ENCODE peak calls at places on chromosomes 7 and 10, in seven cellular contexts. One of them, this sample, is unnamed.

GRCh38 chr10:77321868-77322267 is 315.7 kb downstream of the KCNMA1 start:
- DNase-seq in amygdala: no peak
- DNase-seq in activated naive CD4-positive, alpha-beta T cell: no peak
- DNase-seq in astrocyte of the cerebellum: no peak
- DNase-seq in NAMALWA: no peak
- DNase-seq in HS-27A: no peak
- DNase-seq in HuH-7.5: no peak
- DNase-seq in this sample: no peak

GRCh38 chr10:82266438-82266837 is 391.4 kb downstream of the NRG3 start:
- DNase-seq in amygdala: no peak
- DNase-seq in activated naive CD4-positive, alpha-beta T cell: no peak
- DNase-seq in astrocyte of the cerebellum: peak; percentile 28
- DNase-seq in NAMALWA: no peak
- DNase-seq in HS-27A: no peak
- DNase-seq in HuH-7.5: no peak
- DNase-seq in this sample: no peak

GRCh38 chr7:41730668-41731067 is 27.8 kb upstream of the INHBA start:
- DNase-seq in amygdala: no peak
- DNase-seq in activated naive CD4-positive, alpha-beta T cell: no peak
- DNase-seq in astrocyte of the cerebellum: no peak
- DNase-seq in NAMALWA: no peak
- DNase-seq in HS-27A: no peak
- DNase-seq in HuH-7.5: no peak
- DNase-seq in this sample: no peak

GRCh38 chr7:134845461-134845860 is 66.0 kb downstream of the CALD1 start:
- DNase-seq in amygdala: no peak
- DNase-seq in activated naive CD4-positive, alpha-beta T cell: no peak
- DNase-seq in astrocyte of the cerebellum: no peak
- DNase-seq in NAMALWA: peak; percentile 46
- DNase-seq in HS-27A: no peak
- DNase-seq in HuH-7.5: peak; percentile 42
- DNase-seq in this sample: no peak

GRCh38 chr7:22864301-22864700 is 41.7 kb upstream of the TOMM7 start:
- DNase-seq in amygdala: no peak
- DNase-seq in activated naive CD4-positive, alpha-beta T cell: no peak
- DNase-seq in astrocyte of the cerebellum: no peak
- DNase-seq in NAMALWA: no peak
- DNase-seq in HS-27A: no peak
- DNase-seq in HuH-7.5: no peak
- DNase-seq in this sample: no peak

GRCh38 chr7:30285531-30286284 is 1.3 kb downstream of the ZNRF2 start:
- DNase-seq in amygdala: peak; percentile 43
- DNase-seq in activated naive CD4-positive, alpha-beta T cell: peak; percentile 7
- DNase-seq in astrocyte of the cerebellum: peak; percentile 19
- DNase-seq in NAMALWA: peak; percentile 90
- DNase-seq in HS-27A: no peak
- DNase-seq in HuH-7.5: no peak
- DNase-seq in this sample: no peak

GRCh38 chr10:58621379-58622077 is 108.9 kb downstream of the BICC1 start:
- DNase-seq in amygdala: no peak
- DNase-seq in activated naive CD4-positive, alpha-beta T cell: no peak
- DNase-seq in astrocyte of the cerebellum: no peak
- DNase-seq in NAMALWA: no peak
- DNase-seq in HS-27A: no peak
- DNase-seq in HuH-7.5: no peak
- DNase-seq in this sample: no peak

GRCh38 chr7:141974831-141975230 is 1.3 kb upstream of the TAS2R38 start:
- DNase-seq in amygdala: no peak
- DNase-seq in activated naive CD4-positive, alpha-beta T cell: no peak
- DNase-seq in astrocyte of the cerebellum: no peak
- DNase-seq in NAMALWA: peak; percentile 43
- DNase-seq in HS-27A: no peak
- DNase-seq in HuH-7.5: peak; percentile 16
- DNase-seq in this sample: no peak

GRCh38 chr10:77884181-77884580 is 42.4 kb downstream of the DLG5 start:
- DNase-seq in amygdala: no peak
- DNase-seq in activated naive CD4-positive, alpha-beta T cell: no peak
- DNase-seq in astrocyte of the cerebellum: no peak
- DNase-seq in NAMALWA: no peak
- DNase-seq in HS-27A: no peak
- DNase-seq in HuH-7.5: no peak
- DNase-seq in this sample: no peak

GRCh38 chr10:31098091-31098490 is 66.4 kb upstream of the ZNF438 start:
- DNase-seq in amygdala: no peak
- DNase-seq in activated naive CD4-positive, alpha-beta T cell: no peak
- DNase-seq in astrocyte of the cerebellum: no peak
- DNase-seq in NAMALWA: no peak
- DNase-seq in HS-27A: no peak
- DNase-seq in HuH-7.5: no peak
- DNase-seq in this sample: no peak

GRCh38 chr10:100751211-100751933 is 6.0 kb downstream of the PAX2 start:
- DNase-seq in amygdala: peak; percentile 23
- DNase-seq in activated naive CD4-positive, alpha-beta T cell: no peak
- DNase-seq in astrocyte of the cerebellum: no peak
- DNase-seq in NAMALWA: no peak
- DNase-seq in HS-27A: no peak
- DNase-seq in HuH-7.5: no peak
- DNase-seq in this sample: no peak

GRCh38 chr7:144384555-144385245 is 18.8 kb downstream of the NOBOX start:
- DNase-seq in amygdala: no peak
- DNase-seq in activated naive CD4-positive, alpha-beta T cell: no peak
- DNase-seq in astrocyte of the cerebellum: no peak
- DNase-seq in NAMALWA: no peak
- DNase-seq in HS-27A: no peak
- DNase-seq in HuH-7.5: no peak
- DNase-seq in this sample: no peak

GRCh38 chr10:84138478-84139125 is 707 bp upstream of the GHITM start:
- DNase-seq in amygdala: no peak
- DNase-seq in activated naive CD4-positive, alpha-beta T cell: peak; percentile 5
- DNase-seq in astrocyte of the cerebellum: no peak
- DNase-seq in NAMALWA: no peak
- DNase-seq in HS-27A: no peak
- DNase-seq in HuH-7.5: no peak
- DNase-seq in this sample: no peak

GRCh38 chr10:29324220-29324831 is 35.5 kb downstream of the LYZL1 start:
- DNase-seq in amygdala: no peak
- DNase-seq in activated naive CD4-positive, alpha-beta T cell: no peak
- DNase-seq in astrocyte of the cerebellum: no peak
- DNase-seq in NAMALWA: no peak
- DNase-seq in HS-27A: no peak
- DNase-seq in HuH-7.5: no peak
- DNase-seq in this sample: no peak

GRCh38 chr10:59829601-59830000 is 76.3 kb upstream of the MRLN start:
- DNase-seq in amygdala: no peak
- DNase-seq in activated naive CD4-positive, alpha-beta T cell: no peak
- DNase-seq in astrocyte of the cerebellum: no peak
- DNase-seq in NAMALWA: no peak
- DNase-seq in HS-27A: no peak
- DNase-seq in HuH-7.5: no peak
- DNase-seq in this sample: no peak

This sample was measured in C1 segment of cervical spinal cord.